ENCODE peak calls at places on chromosome 16, in eight cellular contexts. N is breast epithelium, O is foreskin fibroblast, L is fibroblast of mammary gland, X is endodermal cell, I is transverse colon, D is K562, K is skeletal muscle cell. J is an unnamed sample.

GRCh38 chr16:11145173-11145820 is 110.7 kb downstream of the SOCS1 start:
- DNase-seq in N (no peak), O (peak), L (peak), X (no peak), I (no peak), D (no peak), K (no peak), J (no peak)

GRCh38 chr16:58461640-58462039 is 38.3 kb upstream of the NDRG4 start:
- DNase-seq in N (no peak), O (no peak), L (no peak), X (no peak), I (no peak), D (no peak), K (no peak), J (no peak)

GRCh38 chr16:76193851-76194620 is 83.2 kb upstream of the CNTNAP4 start:
- DNase-seq in N (no peak), O (no peak), L (peak), X (no peak), I (no peak), D (no peak), K (no peak), J (peak)

GRCh38 chr16:49921791-49922456 is 66.0 kb upstream of the ZNF423 start:
- DNase-seq in N (peak), O (peak), L (peak), X (peak), I (peak), D (peak), K (peak), J (peak)

GRCh38 chr16:71282943-71283342 is 6.3 kb downstream of the CMTR2 start:
- DNase-seq in N (no peak), O (no peak), L (no peak), X (no peak), I (no peak), D (no peak), K (no peak), J (no peak)

GRCh38 chr16:56800355-56800754 is 64.7 kb upstream of the SLC12A3 start:
- DNase-seq in N (no peak), O (no peak), L (no peak), X (no peak), I (no peak), D (no peak), K (no peak), J (no peak)

GRCh38 chr16:83771306-83771942 is 36.4 kb upstream of the HSBP1 start:
- DNase-seq in N (peak), O (peak), L (no peak), X (no peak), I (no peak), D (no peak), K (no peak), J (no peak)

GRCh38 chr16:11312718-11313492 is 31.8 kb upstream of the PRM1 start:
- DNase-seq in N (no peak), O (peak), L (peak), X (peak), I (peak), D (peak), K (no peak), J (peak)

GRCh38 chr16:67862623-67863583 is 9.9 kb upstream of the EDC4 start:
- DNase-seq in N (no peak), O (peak), L (peak), X (no peak), I (no peak), D (no peak), K (no peak), J (no peak)

GRCh38 chr16:57277586-57277985 is 6.9 kb downstream of the PLLP start:
- DNase-seq in N (no peak), O (peak), L (peak), X (no peak), I (no peak), D (no peak), K (peak), J (peak)

GRCh38 chr16:46768809-46769208 is 20.7 kb upstream of the MYLK3 start:
- DNase-seq in N (no peak), O (no peak), L (no peak), X (no peak), I (no peak), D (no peak), K (no peak), J (no peak)

GRCh38 chr16:81611721-81612120 is 167.1 kb downstream of the CMIP start:
- DNase-seq in N (no peak), O (no peak), L (no peak), X (no peak), I (no peak), D (no peak), K (no peak), J (no peak)

GRCh38 chr16:54355251-54355650 is 68.7 kb upstream of the IRX3 start:
- DNase-seq in N (no peak), O (peak), L (peak), X (no peak), I (no peak), D (no peak), K (peak), J (no peak)

GRCh38 chr16:81729451-81729850 is 49.6 kb upstream of the PLCG2 start:
- DNase-seq in N (no peak), O (no peak), L (no peak), X (peak), I (no peak), D (no peak), K (no peak), J (no peak)

GRCh38 chr16:81677375-81677737 is 101.7 kb upstream of the PLCG2 start:
- DNase-seq in N (no peak), O (no peak), L (no peak), X (no peak), I (no peak), D (no peak), K (no peak), J (no peak)

GRCh38 chr16:47463771-47464624 is 2.9 kb downstream of the PHKB start:
- DNase-seq in N (no peak), O (peak), L (no peak), X (no peak), I (no peak), D (no peak), K (no peak), J (peak)

GRCh38 chr16:23801387-23801786 is 34.4 kb upstream of the PRKCB start:
- DNase-seq in N (peak), O (peak), L (peak), X (peak), I (peak), D (peak), K (no peak), J (peak)

GRCh38 chr16:75112281-75113045 is 4.1 kb downstream of the LDHD start:
- DNase-seq in N (no peak), O (no peak), L (no peak), X (no peak), I (no peak), D (no peak), K (no peak), J (no peak)

GRCh38 chr16:19123535-19124178 is 9.9 kb downstream of the ITPRIPL2 start:
- DNase-seq in N (no peak), O (no peak), L (no peak), X (no peak), I (peak), D (no peak), K (no peak), J (no peak)

GRCh38 chr16:7218936-7219335 is 113.7 kb upstream of the RBFOX1 start:
- DNase-seq in N (no peak), O (no peak), L (no peak), X (no peak), I (no peak), D (no peak), K (no peak), J (no peak)

GRCh38 chr16:70767377-70768204 is 33.4 kb downstream of the VAC14 start:
- DNase-seq in N (no peak), O (peak), L (peak), X (no peak), I (no peak), D (no peak), K (no peak), J (no peak)

GRCh38 chr16:54063374-54063773 is 223.2 kb downstream of the IRX3 start:
- DNase-seq in N (no peak), O (no peak), L (no peak), X (no peak), I (no peak), D (no peak), K (no peak), J (no peak)

GRCh38 chr16:66604376-66605176 is at the start of gene CMTM3:
- DNase-seq in N (no peak), O (peak), L (peak), X (peak), I (peak), D (peak), K (no peak), J (peak)

GRCh38 chr16:75476817-75477216 is 12.3 kb upstream of the TMEM170A start:
- DNase-seq in N (no peak), O (no peak), L (no peak), X (no peak), I (no peak), D (no peak), K (no peak), J (no peak)

GRCh38 chr16:86158688-86159360 is 259.9 kb downstream of the IRF8 start:
- DNase-seq in N (no peak), O (no peak), L (no peak), X (no peak), I (no peak), D (no peak), K (no peak), J (no peak)

GRCh38 chr16:87625241-87625797 is 23.0 kb downstream of the JPH3 start:
- DNase-seq in N (no peak), O (no peak), L (no peak), X (no peak), I (no peak), D (no peak), K (no peak), J (no peak)

GRCh38 chr16:86783626-86784266 is 205.4 kb downstream of the FOXL1 start:
- DNase-seq in N (peak), O (peak), L (no peak), X (no peak), I (no peak), D (no peak), K (no peak), J (no peak)

GRCh38 chr16:84821179-84821578 is 1.4 kb downstream of the CRISPLD2 start:
- DNase-seq in N (no peak), O (no peak), L (no peak), X (no peak), I (no peak), D (no peak), K (no peak), J (no peak)

GRCh38 chr16:84821728-84822676 is 2.2 kb downstream of the CRISPLD2 start:
- DNase-seq in N (no peak), O (peak), L (peak), X (no peak), I (no peak), D (no peak), K (no peak), J (no peak)

GRCh38 chr16:84819644-84820304 is at the start of gene CRISPLD2:
- DNase-seq in N (peak), O (peak), L (peak), X (peak), I (peak), D (peak), K (no peak), J (peak)

GRCh38 chr16:84820305-84820684 is 510 bp downstream of the CRISPLD2 start:
- DNase-seq in N (no peak), O (peak), L (peak), X (no peak), I (no peak), D (no peak), K (no peak), J (no peak)

DNA sequence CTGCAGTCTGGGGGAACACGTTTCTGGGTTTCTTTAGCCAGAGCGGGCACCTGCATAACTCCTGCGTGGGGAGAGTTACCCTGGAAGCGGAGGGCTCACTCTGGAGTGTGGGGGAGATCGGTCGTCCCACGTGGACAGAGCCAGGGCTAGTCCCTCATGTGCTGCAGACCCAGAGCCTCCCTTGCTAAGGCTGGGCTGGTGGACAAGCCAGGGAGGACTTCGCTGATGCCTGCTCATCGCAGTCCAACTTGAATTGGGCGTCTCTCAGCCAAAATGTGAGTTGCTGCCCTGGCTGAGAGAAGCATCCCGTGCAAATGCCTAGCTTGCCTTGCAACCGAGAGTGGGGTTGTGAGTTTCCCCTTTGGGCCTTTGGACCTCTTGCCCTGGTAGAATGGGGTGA is 986 bp downstream of the CRISPLD2 start:
- DNase-seq in N (no peak), O (no peak), L (peak), X (no peak), I (no peak), D (no peak), K (no peak), J (no peak)
- H3K4me3 ChIP-seq in N (peak), O (peak), L (peak), X (no peak), I (peak), D (no peak), K (peak), J (no peak)

DNA sequence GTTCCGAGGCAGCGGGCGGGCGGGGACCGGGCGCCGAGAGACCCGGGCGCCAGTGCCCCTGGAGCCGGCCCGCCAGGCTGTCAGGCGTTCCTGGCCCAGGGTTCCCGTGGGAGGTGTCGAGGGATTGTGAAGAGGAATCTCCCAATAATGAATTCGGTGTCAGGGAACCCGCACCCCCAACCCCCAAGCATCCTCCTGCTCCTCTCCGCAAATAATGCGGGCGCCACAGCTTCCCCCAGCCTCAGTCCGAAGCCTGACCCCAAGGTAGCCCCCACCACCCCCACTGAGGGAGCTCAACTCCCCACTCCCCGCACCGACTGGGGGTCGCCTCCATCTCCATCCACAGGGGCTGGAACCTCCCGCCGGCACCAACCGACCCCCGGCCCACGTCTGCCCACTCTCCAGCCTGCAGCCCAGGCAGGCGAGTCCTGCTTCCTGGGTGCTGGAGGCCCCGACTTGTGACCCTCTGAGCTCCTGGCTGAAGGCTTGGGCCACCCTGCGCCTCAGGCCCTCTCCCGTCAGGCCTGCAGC is 641 bp upstream of the CASKIN1 start:
- DNase-seq in N (no peak), O (no peak), L (no peak), X (no peak), I (no peak), D (no peak), K (no peak), J (no peak)
- H3K4me3 ChIP-seq in N (peak), O (no peak), L (no peak), X (no peak), I (no peak), D (no peak), K (peak), J (no peak)

DNA sequence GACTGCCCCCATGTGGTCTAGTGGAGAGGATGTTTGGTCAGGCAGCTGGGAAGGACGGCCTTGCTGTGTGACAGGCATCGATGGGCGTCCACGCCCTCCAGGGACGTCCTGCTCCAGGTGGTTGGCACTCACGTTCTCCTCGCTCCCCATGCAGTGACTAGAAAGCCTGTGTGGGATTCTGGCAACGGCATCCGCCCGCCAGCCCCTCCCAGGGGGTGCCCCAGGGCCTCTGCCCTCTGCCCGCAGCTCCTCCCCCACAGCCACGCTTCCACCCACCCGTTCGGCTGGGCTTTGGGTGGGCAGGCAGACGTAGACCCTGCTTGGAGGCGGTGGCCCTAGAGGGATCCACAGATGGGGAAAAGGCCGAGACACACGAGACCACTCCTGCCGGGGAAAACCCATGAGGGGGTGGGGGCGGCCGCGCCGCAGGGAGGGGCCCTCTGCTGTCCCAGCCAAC is 4.7 kb upstream of the IL17C start:
- DNase-seq in N (no peak), O (peak), L (peak), X (peak), I (peak), D (peak), K (no peak), J (no peak)
- H3K4me3 ChIP-seq in N (peak), O (no peak), L (no peak), X (no peak), I (peak), D (no peak), K (no peak), J (no peak)

DNA sequence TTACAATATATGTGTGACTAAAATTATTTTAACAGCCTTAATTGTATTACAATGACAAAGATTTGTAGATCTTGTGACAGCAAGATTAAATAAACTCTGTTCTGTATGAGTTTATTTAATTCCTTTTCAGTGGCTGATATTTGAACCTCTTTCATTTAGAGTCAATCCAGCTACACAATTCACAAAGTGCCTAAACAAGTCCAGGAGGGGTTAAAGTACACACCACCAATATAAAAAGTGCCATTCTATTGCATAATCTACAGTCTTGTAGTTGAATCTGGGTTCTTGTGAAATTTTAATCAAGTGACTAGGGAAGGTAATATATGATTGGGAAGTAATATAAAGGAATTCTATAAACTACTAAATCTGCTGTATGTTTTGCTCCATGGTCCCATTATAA is 3.9 kb upstream of the NFAT5 start:
- DNase-seq in N (no peak), O (no peak), L (no peak), X (no peak), I (no peak), D (no peak), K (no peak), J (no peak)
- H3K4me3 ChIP-seq in N (no peak), O (no peak), L (no peak), X (no peak), I (no peak), D (no peak), K (no peak), J (no peak)

GRCh38 chr16:79883494-79883893 is 283.0 kb upstream of the MAF start:
- DNase-seq in N (no peak), O (no peak), L (no peak), X (no peak), I (no peak), D (no peak), K (no peak), J (no peak)
- H3K4me3 ChIP-seq in N (no peak), O (no peak), L (no peak), X (no peak), I (no peak), D (no peak), K (no peak), J (no peak)

GRCh38 chr16:25692734-25693508 is 1.2 kb downstream of the HS3ST4 start:
- DNase-seq in N (no peak), O (no peak), L (no peak), X (peak), I (no peak), D (no peak), K (no peak), J (no peak)

GRCh38 chr16:25690563-25691143 is 1.1 kb upstream of the HS3ST4 start:
- DNase-seq in N (no peak), O (peak), L (no peak), X (peak), I (no peak), D (no peak), K (no peak), J (no peak)

GRCh38 chr16:25692307-25692706 is 548 bp downstream of the HS3ST4 start:
- DNase-seq in N (no peak), O (no peak), L (no peak), X (peak), I (no peak), D (no peak), K (no peak), J (no peak)

GRCh38 chr16:25691519-25692091 is at the start of gene HS3ST4:
- DNase-seq in N (no peak), O (no peak), L (no peak), X (peak), I (no peak), D (no peak), K (no peak), J (no peak)

GRCh38 chr16:25693621-25694020 is 1.9 kb downstream of the HS3ST4 start:
- DNase-seq in N (no peak), O (no peak), L (no peak), X (no peak), I (no peak), D (no peak), K (no peak), J (no peak)
- H3K4me3 ChIP-seq in N (peak), O (no peak), L (no peak), X (peak), I (no peak), D (no peak), K (no peak), J (no peak)

GRCh38 chr16:89334050-89334449 is 116.5 kb downstream of the ZNF778 start:
- DNase-seq in N (no peak), O (no peak), L (no peak), X (no peak), I (no peak), D (no peak), K (no peak), J (no peak)

GRCh38 chr16:89332248-89333245 is 115.0 kb downstream of the ZNF778 start:
- DNase-seq in N (no peak), O (peak), L (peak), X (no peak), I (no peak), D (no peak), K (no peak), J (no peak)

GRCh38 chr16:89331371-89332109 is 114.0 kb downstream of the ZNF778 start:
- DNase-seq in N (no peak), O (peak), L (no peak), X (no peak), I (no peak), D (no peak), K (no peak), J (no peak)

GRCh38 chr16:89326721-89327120 is 109.2 kb downstream of the ZNF778 start:
- DNase-seq in N (no peak), O (no peak), L (no peak), X (peak), I (no peak), D (no peak), K (no peak), J (no peak)

DNA sequence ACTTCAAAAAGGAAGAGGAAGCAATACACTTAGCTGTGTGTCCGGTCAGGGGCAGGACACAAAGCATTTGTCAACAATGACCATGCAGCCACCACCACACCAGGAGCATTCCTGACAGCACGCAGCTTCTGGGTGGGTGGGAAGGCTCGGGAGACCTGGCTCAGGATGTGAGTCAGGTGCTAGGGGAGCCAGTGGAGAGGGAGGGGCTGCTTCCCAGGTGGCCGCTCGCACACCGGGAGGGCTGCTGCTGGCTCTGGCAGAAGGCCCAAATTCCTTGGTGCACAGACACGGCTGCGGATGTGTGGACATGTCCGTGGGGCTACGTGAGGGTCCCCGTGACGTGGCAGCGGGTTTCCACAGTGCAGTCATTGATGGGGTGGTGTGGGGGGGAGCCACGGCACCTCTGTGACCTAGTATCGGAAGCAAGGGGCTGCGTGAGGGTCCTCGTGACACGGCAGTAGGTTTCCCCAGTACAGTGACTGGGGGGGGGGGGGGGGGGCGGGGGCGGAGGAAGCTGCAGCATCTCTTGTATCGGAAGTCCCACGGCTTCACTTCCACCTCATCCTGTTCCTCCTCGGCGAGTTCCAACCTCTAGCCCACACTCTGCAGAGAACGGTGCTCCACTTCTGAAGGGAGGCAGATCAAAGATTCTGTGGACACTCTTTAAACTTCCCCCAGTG is 112.8 kb downstream of the ZNF778 start:
- DNase-seq in N (no peak), O (no peak), L (peak), X (peak), I (no peak), D (peak), K (no peak), J (no peak)
- H3K4me3 ChIP-seq in N (no peak), O (no peak), L (peak), X (no peak), I (no peak), D (no peak), K (no peak), J (no peak)

GRCh38 chr16:73046484-73047214 is 1.3 kb downstream of the ZFHX3 start:
- DNase-seq in N (no peak), O (no peak), L (no peak), X (no peak), I (no peak), D (no peak), K (no peak), J (no peak)
- H3K4me3 ChIP-seq in N (peak), O (peak), L (no peak), X (no peak), I (peak), D (no peak), K (peak), J (peak)

J was measured in HAP-1.